ENCODE peak calls at places on chromosomes 5 and 9, in seven cellular contexts. N is IMR-90, M is astrocyte of the spinal cord, J is kidney, Y is right atrium auricular region, T is spleen, W is epithelial cell of esophagus. X is an unnamed sample.

GRCh38 chr9:109225629-109226028 is 58.6 kb upstream of the FRRS1L start:
- DNase-seq in M (no peak), J (no peak), W (no peak), Y (no peak), T (no peak), N (no peak), X (no peak)

GRCh38 chr9:128396970-128397613 is 23.6 kb upstream of the CERCAM start:
- DNase-seq in Y (no peak), M (no peak), T (no peak), N (no peak), J (no peak), W (no peak), X (no peak)

GRCh38 chr9:93004561-93004960 is 53.9 kb upstream of the SUSD3 start:
- DNase-seq in Y (no peak), J (no peak), N (no peak), T (no peak), W (no peak), M (no peak), X (no peak)

GRCh38 chr9:76810377-76810957 is 46.2 kb downstream of the PCA3 start:
- DNase-seq in M (peak), J (no peak), T (no peak), Y (no peak), N (peak), W (peak), X (peak)

GRCh38 chr5:7078901-7079300 is 317.0 kb upstream of the ADCY2 start:
- DNase-seq in Y (no peak), N (no peak), M (no peak), W (peak), T (no peak), J (no peak), X (no peak)

GRCh38 chr9:128254855-128255759 is 20.7 kb downstream of the GOLGA2 start:
- DNase-seq in M (peak), Y (no peak), N (peak), J (peak), W (peak), T (peak), X (peak)

GRCh38 chr9:122005597-122005996 is 87.5 kb downstream of the TTLL11 start:
- DNase-seq in T (no peak), Y (peak), W (peak), M (peak), J (no peak), N (peak), X (peak)

GRCh38 chr5:18465833-18466681 is 831.8 kb downstream of the TAF11L14 start:
- DNase-seq in W (peak), T (no peak), N (peak), Y (no peak), M (peak), J (no peak), X (peak)

GRCh38 chr9:80509358-80509757 is 937.6 kb downstream of the TLE4 start:
- DNase-seq in T (no peak), N (no peak), J (no peak), M (no peak), Y (no peak), W (no peak), X (no peak)

GRCh38 chr5:177472460-177473441 is 683 bp downstream of the DBN1 start:
- DNase-seq in N (no peak), W (no peak), J (no peak), M (peak), Y (no peak), T (peak), X (no peak)

GRCh38 chr5:126884269-126884819 is 107.4 kb downstream of the LMNB1 start:
- DNase-seq in W (peak), M (peak), Y (no peak), N (peak), J (no peak), T (no peak), X (peak)

GRCh38 chr9:11973011-11973410 is 720.2 kb upstream of the TYRP1 start:
- DNase-seq in Y (no peak), N (no peak), T (no peak), J (no peak), W (no peak), M (peak), X (no peak)

GRCh38 chr5:55897905-55898304 is 46.7 kb downstream of the IL31RA start:
- DNase-seq in J (no peak), W (peak), Y (no peak), M (peak), N (peak), T (no peak), X (peak)

GRCh38 chr9:91948423-91949292 is 1.4 kb downstream of the ROR2 start:
- DNase-seq in J (peak), M (no peak), T (no peak), N (peak), Y (peak), W (peak), X (peak)

GRCh38 chr5:40204157-40204556 is 475.6 kb upstream of the PTGER4 start:
- DNase-seq in N (no peak), W (no peak), Y (no peak), T (no peak), J (no peak), M (no peak), X (no peak)

GRCh38 chr9:107438211-107439030 is 51.1 kb downstream of the KLF4 start:
- DNase-seq in J (no peak), W (no peak), T (no peak), Y (no peak), M (no peak), N (no peak), X (no peak)

GRCh38 chr5:32506809-32507208 is 62.3 kb upstream of the ZFR start:
- DNase-seq in Y (no peak), T (no peak), J (no peak), W (peak), N (peak), M (peak), X (peak)

GRCh38 chr5:37838933-37839341 is 904 bp downstream of the GDNF start:
- DNase-seq in N (no peak), Y (no peak), T (no peak), J (no peak), W (no peak), M (peak), X (no peak)

GRCh38 chr9:109793196-109793595 is 13.2 kb downstream of the PALM2AKAP2 start:
- DNase-seq in N (peak), T (no peak), M (peak), Y (no peak), J (no peak), W (peak), X (peak)

GRCh38 chr5:146967646-146968045 is 89.1 kb upstream of the PPP2R2B start:
- DNase-seq in N (no peak), M (no peak), W (no peak), T (no peak), Y (no peak), J (no peak), X (no peak)

GRCh38 chr5:129966071-129966470 is 61.8 kb downstream of the CHSY3 start:
- DNase-seq in T (no peak), M (no peak), N (no peak), Y (no peak), J (no peak), W (no peak), X (no peak)

GRCh38 chr5:18010053-18010452 is 375.8 kb downstream of the TAF11L14 start:
- DNase-seq in M (no peak), W (peak), J (no peak), Y (no peak), T (no peak), N (no peak), X (no peak)

GRCh38 chr9:115413304-115413703 is 295.3 kb upstream of the TNC start:
- DNase-seq in W (no peak), Y (no peak), N (no peak), M (no peak), T (no peak), J (no peak), X (no peak)

GRCh38 chr9:115413766-115414382 is 295.9 kb upstream of the TNC start:
- DNase-seq in M (no peak), T (no peak), J (no peak), N (no peak), W (no peak), Y (no peak), X (no peak)

GRCh38 chr9:115416299-115416698 is 298.3 kb upstream of the TNC start:
- DNase-seq in Y (no peak), T (no peak), M (no peak), J (no peak), W (no peak), N (no peak), X (no peak)

GRCh38 chr9:115414561-115414960 is 296.6 kb upstream of the TNC start:
- DNase-seq in N (no peak), M (no peak), Y (no peak), W (no peak), T (no peak), J (no peak), X (no peak)

GRCh38 chr9:115415450-115415849 is 297.5 kb upstream of the TNC start:
- DNase-seq in J (peak), Y (no peak), M (no peak), N (no peak), T (no peak), W (no peak), X (no peak)
- H3K4me3 ChIP-seq in J (no peak), Y (no peak), M (no peak), N (no peak), T (no peak), W (no peak), X (no peak)

GRCh38 chr9:36164361-36164760 is 4.8 kb upstream of the CCIN start:
- DNase-seq in T (no peak), J (peak), N (no peak), M (no peak), W (no peak), Y (no peak), X (no peak)

GRCh38 chr9:36162211-36162610 is 7.0 kb upstream of the CCIN start:
- DNase-seq in T (peak), N (no peak), Y (no peak), W (no peak), M (no peak), J (peak), X (no peak)

GRCh38 chr9:36163049-36163839 is 5.9 kb upstream of the CCIN start:
- DNase-seq in J (peak), M (peak), N (peak), Y (no peak), T (no peak), W (no peak), X (peak)

GRCh38 chr9:36164989-36165388 is 4.2 kb upstream of the CCIN start:
- DNase-seq in W (no peak), N (no peak), Y (no peak), M (no peak), J (peak), T (no peak), X (no peak)

GRCh38 chr9:36163840-36164175 is 5.4 kb upstream of the CCIN start:
- DNase-seq in Y (no peak), N (peak), M (peak), W (peak), T (no peak), J (peak), X (peak)
- TF ChIP-seq CTCF in Y (no peak), N (no peak), M (no peak), W (no peak), T (no peak), J (no peak), X (no peak)

DNA sequence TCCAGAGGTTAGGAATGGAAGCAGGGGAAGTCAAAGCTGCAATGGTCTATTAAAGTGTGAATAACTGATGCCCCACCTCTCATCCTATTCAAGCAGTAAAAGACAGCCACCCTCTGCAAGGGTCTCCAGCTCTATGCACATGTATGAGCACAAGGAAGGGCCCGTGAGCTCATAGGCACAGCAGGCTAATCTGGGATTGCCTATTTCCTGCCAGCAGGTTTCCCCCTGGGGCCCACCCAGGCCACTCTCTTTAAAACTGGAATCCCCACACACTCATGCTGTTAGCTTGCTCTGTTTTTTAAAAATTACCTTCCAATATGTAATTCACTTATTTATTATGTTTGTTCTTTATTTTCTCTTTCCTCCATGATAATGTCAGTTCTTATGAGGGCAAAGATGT is 48.7 kb upstream of the ZNF366 start:
- DNase-seq in M (no peak), W (no peak), N (no peak), Y (no peak), T (no peak), J (no peak), X (peak)
- H3K4me3 ChIP-seq in M (no peak), W (no peak), N (no peak), Y (no peak), T (no peak), J (no peak), X (no peak)

GRCh38 chr9:134475051-134475790 is 149.0 kb downstream of the RXRA start:
- DNase-seq in M (peak), J (peak), T (peak), N (peak), W (no peak), Y (peak), X (peak)
- TF ChIP-seq CTCF in M (no peak), J (no peak), T (no peak), N (peak), W (no peak), Y (no peak), X (no peak)

DNA sequence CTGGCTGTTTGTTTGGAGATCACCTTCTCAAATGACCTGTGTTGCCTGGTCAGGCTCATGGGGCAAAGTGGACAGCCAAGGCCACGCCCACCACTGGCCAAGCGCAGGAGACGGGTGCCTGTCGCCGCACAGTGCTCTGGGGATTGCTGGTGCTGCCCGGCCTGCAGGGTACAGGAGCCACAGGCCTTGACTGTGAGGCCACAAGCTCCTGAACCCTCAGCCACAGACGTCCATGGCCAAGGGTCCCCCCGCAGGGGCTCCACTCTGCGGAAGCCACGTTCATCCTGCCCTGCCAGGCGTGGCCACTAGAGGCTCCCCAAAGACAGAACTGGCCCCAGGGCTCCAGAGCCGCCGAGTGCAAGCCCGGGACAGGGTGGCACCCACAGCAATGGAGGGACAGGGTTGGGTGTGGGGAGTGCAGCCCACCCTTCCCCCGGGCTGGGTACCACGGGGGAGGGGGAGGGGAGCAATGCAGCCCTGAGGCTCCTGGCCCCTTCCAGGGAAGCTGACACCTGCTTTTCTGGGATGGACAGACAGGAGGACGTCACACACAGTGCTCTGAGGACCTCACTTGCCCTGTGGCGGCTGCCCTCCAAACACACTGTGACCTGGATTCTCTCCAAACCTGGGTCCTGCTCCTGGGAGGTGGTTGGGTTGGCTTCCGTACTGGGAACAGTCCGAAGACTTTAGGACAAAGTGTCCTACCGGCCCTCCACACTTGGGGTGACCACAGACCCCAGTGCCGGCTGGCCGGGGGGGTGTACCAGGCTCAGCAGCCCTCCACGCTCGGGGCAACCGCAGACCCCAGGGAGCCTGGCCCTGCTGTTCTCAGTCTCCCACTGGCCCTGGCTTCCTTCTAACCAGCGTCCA is 21.5 kb downstream of the TPPP start:
- DNase-seq in J (peak), Y (no peak), W (peak), N (peak), T (peak), M (peak), X (peak)
- H3K4me3 ChIP-seq in J (no peak), Y (no peak), W (no peak), N (no peak), T (no peak), M (no peak), X (peak)

GRCh38 chr9:98986866-98987653 is 43.4 kb downstream of the COL15A1 start:
- DNase-seq in M (no peak), W (no peak), J (no peak), Y (peak), N (no peak), T (no peak), X (no peak)

GRCh38 chr9:98991981-98992884 is 48.5 kb downstream of the COL15A1 start:
- DNase-seq in N (no peak), T (no peak), J (no peak), W (no peak), Y (peak), M (no peak), X (no peak)

GRCh38 chr9:98992885-98993569 is 49.3 kb downstream of the COL15A1 start:
- DNase-seq in T (no peak), Y (peak), M (no peak), J (no peak), N (no peak), W (no peak), X (no peak)

GRCh38 chr9:98990181-98990870 is 46.6 kb downstream of the COL15A1 start:
- DNase-seq in J (no peak), N (no peak), M (no peak), T (no peak), W (no peak), Y (peak), X (no peak)

GRCh38 chr9:98989036-98990000 is 45.6 kb downstream of the COL15A1 start:
- DNase-seq in T (no peak), W (peak), Y (peak), J (peak), M (peak), N (peak), X (peak)
- TF ChIP-seq CTCF in T (no peak), W (no peak), Y (no peak), J (no peak), M (peak), N (peak), X (peak)

GRCh38 chr9:95018099-95018927 is 291.8 kb downstream of the AOPEP start:
- DNase-seq in Y (no peak), T (no peak), M (peak), N (peak), J (peak), W (peak), X (peak)
- H3K4me3 ChIP-seq in Y (no peak), T (no peak), M (no peak), N (no peak), J (no peak), W (peak), X (no peak)

GRCh38 chr9:134025606-134026541 is 593 bp downstream of the BRD3OS start:
- DNase-seq in N (peak), M (peak), J (no peak), Y (no peak), T (no peak), W (peak), X (peak)
- TF ChIP-seq CTCF in N (peak), M (peak), J (no peak), Y (no peak), T (peak), W (no peak), X (peak)

X was measured in cardiac fibroblast.